ENCODE peak calls at places on chromosomes 7 and 10, in ten cellular contexts. C is cardiac muscle cell; Z is fibroblast of the aortic adventitia; D is epithelial cell of prostate; S is left ventricle myocardium superior; J is GM19239; K is HCT116; X is stromal cell of bone marrow; O is stimulated activated CD4-positive, alpha-beta T cell treated with anti-CD3 and anti-CD28 coated beads, Interleukin-1b, Interleukin-23, amount 100 ng/mL, for 24 hours; N is G401. T is an unnamed sample.

GRCh38 chr7:70354409-70355169 is 756.3 kb downstream of the AUTS2 start:
- DNase-seq in J (no peak), K (no peak), X (no peak), C (no peak), O (no peak), S (no peak), D (no peak), Z (no peak), N (no peak), T (no peak)

GRCh38 chr7:66933469-66933868 is 12.4 kb downstream of the TMEM248 start:
- DNase-seq in O (no peak), J (no peak), X (no peak), S (no peak), D (no peak), K (no peak), Z (no peak), C (no peak), N (no peak), T (no peak)

GRCh38 chr10:131464789-131465188 is 153.3 kb upstream of the TCERG1L start:
- DNase-seq in X (no peak), S (no peak), K (no peak), O (no peak), J (no peak), Z (no peak), N (no peak), D (no peak), C (no peak), T (peak)

GRCh38 chr7:84701524-84702306 is 485.1 kb downstream of the SEMA3D start:
- DNase-seq in J (no peak), O (no peak), K (peak), D (no peak), N (no peak), X (peak), Z (peak), C (peak), S (no peak), T (no peak)

GRCh38 chr7:17863095-17863814 is 77.0 kb downstream of the SNX13 start:
- DNase-seq in K (no peak), J (no peak), N (no peak), C (no peak), S (no peak), D (no peak), X (no peak), O (no peak), Z (no peak), T (no peak)

GRCh38 chr7:95840953-95841950 is 68.9 kb downstream of the DYNC1I1 start:
- DNase-seq in D (no peak), K (peak), Z (no peak), X (no peak), N (no peak), C (no peak), J (peak), S (no peak), O (no peak), T (no peak)

GRCh38 chr7:96084880-96085551 is 236.9 kb downstream of the SLC25A13 start:
- DNase-seq in X (no peak), N (no peak), C (peak), D (peak), Z (peak), O (no peak), J (no peak), S (no peak), K (no peak), T (peak)

GRCh38 chr7:27774717-27775328 is 34.9 kb downstream of the TAX1BP1 start:
- DNase-seq in S (no peak), Z (peak), O (no peak), D (no peak), N (no peak), K (peak), J (no peak), X (peak), C (peak), T (no peak)

GRCh38 chr10:65618125-65618524 is 1307.7 kb upstream of the LRRTM3 start:
- DNase-seq in Z (peak), O (no peak), X (no peak), N (no peak), K (no peak), D (no peak), S (no peak), C (peak), J (no peak), T (no peak)

GRCh38 chr7:44977956-44978355 is 859 bp downstream of the MYO1G start:
- DNase-seq in C (no peak), X (no peak), J (no peak), N (no peak), Z (no peak), K (no peak), D (no peak), O (no peak), S (peak), T (peak)

GRCh38 chr10:49750546-49750945 is 11.6 kb downstream of the OGDHL start:
- DNase-seq in C (no peak), D (no peak), X (no peak), S (no peak), Z (no peak), K (no peak), N (no peak), O (no peak), J (no peak), T (no peak)

GRCh38 chr10:127737563-127738511 is 852 bp downstream of the FOXI2 start:
- DNase-seq in O (no peak), K (no peak), N (no peak), Z (no peak), X (no peak), J (no peak), D (no peak), S (no peak), C (no peak), T (no peak)

GRCh38 chr7:43112941-43113621 is 634 bp downstream of the HECW1 start:
- DNase-seq in J (no peak), C (peak), Z (peak), O (no peak), S (peak), X (no peak), K (no peak), N (no peak), D (no peak), T (peak)

GRCh38 chr7:20331231-20331880 is 656 bp downstream of the ITGB8 start:
- DNase-seq in O (peak), K (no peak), X (no peak), J (peak), C (peak), N (peak), Z (no peak), S (peak), D (no peak), T (peak)

GRCh38 chr7:157150825-157151412 is 12.2 kb downstream of the UBE3C start:
- DNase-seq in C (peak), D (no peak), X (peak), Z (peak), K (no peak), J (no peak), N (peak), O (no peak), S (peak), T (no peak)

GRCh38 chr10:16440396-16441105 is 3.7 kb downstream of the PTER start:
- DNase-seq in C (peak), Z (no peak), K (no peak), X (no peak), S (no peak), J (no peak), O (no peak), N (peak), D (peak), T (no peak)

GRCh38 chr10:26242752-26243151 is 26.2 kb downstream of the GAD2 start:
- DNase-seq in N (no peak), S (no peak), K (no peak), C (no peak), J (no peak), O (no peak), X (no peak), D (no peak), Z (no peak), T (no peak)

GRCh38 chr7:36468361-36469140 is 78.9 kb downstream of the ANLN start:
- DNase-seq in K (no peak), O (no peak), S (no peak), D (no peak), J (no peak), N (no peak), C (peak), X (no peak), Z (peak), T (no peak)

GRCh38 chr7:1231214-1232102 is 1.2 kb upstream of the UNCX start:
- DNase-seq in X (no peak), J (no peak), O (no peak), D (no peak), C (no peak), S (no peak), K (no peak), Z (no peak), N (peak), T (no peak)

GRCh38 chr7:2811476-2812118 is 32.5 kb downstream of the GNA12 start:
- DNase-seq in K (no peak), N (no peak), Z (peak), D (no peak), O (no peak), C (peak), J (no peak), X (peak), S (no peak), T (no peak)

GRCh38 chr7:95335093-95335492 is 10.8 kb upstream of the PON1 start:
- DNase-seq in J (no peak), Z (peak), S (no peak), N (no peak), K (no peak), C (peak), O (no peak), X (peak), D (peak), T (no peak)

GRCh38 chr10:46534828-46535524 is 21.5 kb downstream of the GPRIN2 start:
- DNase-seq in Z (no peak), J (no peak), S (peak), X (no peak), D (no peak), N (no peak), C (no peak), K (no peak), O (no peak), T (no peak)

GRCh38 chr7:1095621-1096155 is 7.8 kb downstream of the GPER1 start:
- DNase-seq in C (no peak), X (no peak), Z (no peak), S (no peak), O (no peak), D (no peak), J (no peak), K (no peak), N (no peak), T (no peak)

GRCh38 chr10:75508239-75508813 is 76.9 kb downstream of the LRMDA start:
- DNase-seq in J (no peak), O (no peak), D (peak), K (no peak), Z (peak), N (no peak), S (no peak), C (peak), X (peak), T (no peak)

GRCh38 chr7:79376297-79377025 is 77.0 kb downstream of the MAGI2 start:
- DNase-seq in J (no peak), N (no peak), O (no peak), X (no peak), S (no peak), Z (peak), K (no peak), D (no peak), C (peak), T (no peak)

GRCh38 chr7:47571355-47572100 is 10.4 kb downstream of the TNS3 start:
- DNase-seq in O (no peak), S (peak), X (peak), J (no peak), Z (peak), D (no peak), K (no peak), N (no peak), C (peak), T (peak)

GRCh38 chr7:73451780-73452398 is 18.3 kb downstream of the FZD9 start:
- DNase-seq in K (peak), D (no peak), O (no peak), N (peak), X (peak), J (peak), Z (peak), C (peak), S (no peak), T (peak)